ENCODE peak calls at places on chromosomes 1 and 21, in nine cellular contexts. F, G, K, J, I, M, S, T and C are unnamed samples.

GRCh38 chr1:13725714-13726175 is 25.8 kb downstream of the PRDM2 start:
- DNase-seq in F (peak; percentile 39), T (peak; percentile 84), M (peak; percentile 25), S (peak; percentile 25), G (peak; percentile 43), I (peak; percentile 45), J (peak; percentile 69), K (peak; percentile 62), C (no peak)

GRCh38 chr1:46527474-46528296 is 23.8 kb downstream of the KNCN start:
- DNase-seq in T (peak; percentile 48), S (peak; percentile 40), G (peak; percentile 90), M (peak; percentile 66), I (peak; percentile 81), K (peak; percentile 62), F (peak; percentile 87), J (peak; percentile 76), C (no peak)

GRCh38 chr21:34844033-34844923 is 175.5 kb downstream of the CLIC6 start:
- DNase-seq in M (peak; percentile 71), J (no peak), S (no peak), I (no peak), T (peak; percentile 39), F (peak; percentile 56), K (no peak), G (peak; percentile 47), C (no peak)

GRCh38 chr1:109791495-109792040 is 27.8 kb upstream of the EPS8L3 start:
- DNase-seq in I (no peak), J (no peak), K (no peak), F (no peak), G (no peak), M (no peak), S (no peak), T (no peak), C (no peak)

GRCh38 chr1:193562121-193562520 is 375.7 kb upstream of the B3GALT2 start:
- DNase-seq in F (no peak), T (no peak), G (no peak), S (no peak), J (no peak), K (no peak), M (no peak), I (no peak), C (no peak)

GRCh38 chr1:172325562-172325961 is 94.9 kb upstream of the C1orf105 start:
- DNase-seq in I (no peak), T (peak; percentile 84), K (no peak), F (no peak), M (peak; percentile 67), J (no peak), G (no peak), S (no peak), C (no peak)

GRCh38 chr1:208159542-208160258 is 84.5 kb downstream of the PLXNA2 start:
- DNase-seq in F (no peak), M (peak; percentile 82), I (peak; percentile 75), K (no peak), G (peak; percentile 49), S (no peak), J (no peak), T (peak; percentile 93), C (no peak)

GRCh38 chr1:107494061-107494460 is 353.2 kb downstream of the NTNG1 start:
- DNase-seq in I (no peak), F (no peak), G (no peak), M (no peak), J (no peak), T (no peak), K (no peak), S (no peak), C (no peak)

GRCh38 chr1:197302775-197303174 is 34.7 kb downstream of the CRB1 start:
- DNase-seq in J (no peak), F (no peak), K (no peak), I (no peak), T (peak; percentile 88), M (peak; percentile 37), S (no peak), G (no peak), C (no peak)

GRCh38 chr1:72601035-72601674 is 318.8 kb upstream of the NEGR1 start:
- DNase-seq in T (peak; percentile 1), K (no peak), M (no peak), J (no peak), G (no peak), S (no peak), F (no peak), I (no peak), C (no peak)

GRCh38 chr1:154386643-154387352 is 18.3 kb upstream of the IL6R start:
- DNase-seq in S (peak; percentile 74), J (no peak), M (no peak), K (no peak), G (no peak), I (no peak), T (no peak), F (no peak), C (no peak)

GRCh38 chr1:95287078-95287477 is 53.1 kb downstream of the RWDD3 start:
- DNase-seq in F (no peak), G (no peak), J (peak; percentile 2), K (no peak), I (peak; percentile 21), S (no peak), M (no peak), T (no peak), C (no peak)

GRCh38 chr1:30603081-30603858 is 120.1 kb downstream of the MATN1 start:
- DNase-seq in I (no peak), J (no peak), M (no peak), F (no peak), S (no peak), G (no peak), K (no peak), T (no peak), C (no peak)

GRCh38 chr1:30599721-30600120 is 123.7 kb downstream of the MATN1 start:
- DNase-seq in M (no peak), T (no peak), I (no peak), G (no peak), F (no peak), J (no peak), K (no peak), S (no peak), C (no peak)

GRCh38 chr1:30600258-30600657 is 123.1 kb downstream of the MATN1 start:
- DNase-seq in J (no peak), S (no peak), T (no peak), M (no peak), I (no peak), F (no peak), K (no peak), G (no peak), C (no peak)

GRCh38 chr1:30600706-30601105 is 122.7 kb downstream of the MATN1 start:
- DNase-seq in G (no peak), J (no peak), M (no peak), S (no peak), F (no peak), T (no peak), I (no peak), K (no peak), C (no peak)

DNA sequence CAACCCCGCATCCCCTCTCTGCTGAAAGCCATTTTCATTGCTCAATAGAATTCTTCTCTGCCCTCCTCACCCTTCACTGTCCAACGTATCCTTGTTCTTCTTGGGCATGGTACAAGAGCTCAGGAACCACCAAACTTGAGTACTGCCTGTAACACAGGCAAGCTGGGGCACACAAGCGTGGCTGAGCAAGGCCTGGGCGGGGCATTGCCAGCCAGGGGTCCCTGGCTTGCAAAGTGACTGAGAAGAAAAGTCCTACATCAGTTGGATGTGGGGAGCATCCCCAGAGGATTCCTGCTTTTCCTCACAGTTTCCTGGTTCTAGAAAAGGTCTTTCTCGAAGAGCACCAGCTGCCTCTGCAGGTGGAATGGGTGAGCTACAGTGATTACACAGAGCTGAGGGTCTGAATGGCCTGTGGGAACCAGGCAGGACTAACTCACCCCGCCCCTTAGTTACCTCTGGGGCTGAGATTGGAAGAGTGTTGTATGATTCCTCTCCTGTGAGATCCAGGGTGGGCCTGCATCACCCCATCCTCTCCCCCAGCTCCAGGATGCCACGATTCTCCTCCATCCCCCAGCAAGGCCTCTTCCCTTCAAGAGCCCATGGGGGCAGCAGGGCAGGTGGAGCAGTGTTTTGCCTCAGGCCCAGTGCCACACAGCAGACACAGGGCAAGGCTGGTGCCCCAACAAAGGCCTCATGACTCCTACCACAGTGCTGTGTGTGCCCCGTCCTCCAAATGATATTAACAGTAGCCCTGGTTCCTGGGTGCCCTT is 121.9 kb downstream of the MATN1 start:
- DNase-seq in T (no peak), M (no peak), I (no peak), S (no peak), G (no peak), F (no peak), J (no peak), K (no peak), C (no peak)
- TF ChIP-seq CTCF in T (no peak), M (no peak), I (peak; percentile 3), S (no peak), G (no peak), F (no peak), J (no peak), K (no peak), C (no peak)

GRCh38 chr1:201088901-201089525 is 23.2 kb downstream of the CACNA1S start:
- DNase-seq in M (no peak), G (no peak), K (no peak), F (no peak), I (no peak), T (no peak), S (no peak), J (no peak), C (no peak)
- TF ChIP-seq CTCF in M (no peak), G (no peak), K (no peak), F (no peak), I (no peak), T (no peak), S (no peak), J (no peak), C (no peak)

DNA sequence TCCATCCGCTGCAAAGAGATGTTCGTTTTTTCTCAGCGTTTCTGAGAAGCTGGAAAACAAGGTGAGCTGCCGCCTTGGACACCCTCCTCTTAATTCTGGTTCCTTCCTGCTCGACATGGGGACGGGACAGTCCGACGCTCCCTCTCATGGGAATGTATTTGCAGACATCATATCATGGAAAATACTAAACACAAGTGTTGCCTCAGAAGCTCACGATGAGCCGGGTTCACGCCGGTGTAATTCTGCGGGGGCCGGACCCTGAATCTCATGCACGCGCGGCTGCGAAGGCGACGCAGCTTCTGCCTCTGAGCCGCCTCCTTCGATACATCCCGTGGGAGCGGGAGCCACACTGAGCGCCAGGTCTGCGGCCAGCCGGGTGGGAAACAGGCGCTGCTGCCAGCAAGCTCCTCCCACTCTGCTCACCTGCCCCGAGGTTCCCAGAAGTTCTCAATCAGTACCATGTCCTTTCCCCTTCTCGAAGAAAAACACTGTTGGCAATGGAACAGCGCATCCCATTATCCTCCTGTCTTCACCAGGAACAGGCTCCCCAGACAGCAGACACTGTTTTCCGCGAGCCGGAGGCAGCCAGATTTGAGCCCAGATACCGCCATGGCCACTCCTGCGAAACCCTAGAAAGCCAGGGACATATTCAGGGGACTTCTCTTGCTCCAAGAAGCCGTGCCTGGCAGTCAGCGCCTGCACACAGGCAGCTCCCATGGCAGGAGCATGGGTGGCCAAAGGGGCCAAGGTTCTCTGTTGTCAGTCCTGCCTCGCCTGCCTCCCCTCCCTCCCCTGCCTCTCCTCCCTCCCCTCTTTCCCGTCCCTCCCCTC is 98.0 kb downstream of the WDR4 start:
- DNase-seq in G (peak; percentile 48), S (no peak), F (no peak), K (no peak), J (no peak), M (no peak), I (peak; percentile 54), T (no peak), C (peak; percentile 56)
- TF ChIP-seq CTCF in G (peak; percentile 16), S (no peak), F (no peak), K (no peak), J (no peak), M (no peak), I (peak; percentile 6), T (no peak), C (no peak)

GRCh38 chr1:27931184-27931583 is 3.6 kb upstream of the SMPDL3B start:
- DNase-seq in F (no peak), M (no peak), S (no peak), T (no peak), J (peak; percentile 38), G (no peak), I (no peak), K (no peak), C (no peak)

GRCh38 chr1:27928216-27928954 is 6.4 kb upstream of the SMPDL3B start:
- DNase-seq in T (peak; percentile 32), S (no peak), J (no peak), I (no peak), M (no peak), F (no peak), K (no peak), G (no peak), C (no peak)
- TF ChIP-seq CTCF in T (no peak), S (no peak), J (peak; percentile 8), I (no peak), M (no peak), F (no peak), K (no peak), G (no peak), C (no peak)